ENCODE peak calls at places on chromosomes 7 and 10, in five cellular contexts. One of them, this sample, is unnamed.

GRCh38 chr7:2941201-2941859 is 97.2 kb upstream of the GNA12 start:
- DNase-seq in foreskin keratinocyte: no peak
- DNase-seq in A549: no peak
- DNase-seq in adrenal gland: no peak
- DNase-seq in prostate gland: no peak
- DNase-seq in this sample: no peak

GRCh38 chr10:4174197-4174596 is 389.2 kb upstream of the KLF6 start:
- DNase-seq in foreskin keratinocyte: no peak
- DNase-seq in A549: peak; percentile 43
- DNase-seq in adrenal gland: no peak
- DNase-seq in prostate gland: no peak
- DNase-seq in this sample: no peak

GRCh38 chr7:30910369-30911073 is 1.1 kb upstream of the AQP1 start:
- DNase-seq in foreskin keratinocyte: no peak
- DNase-seq in A549: no peak
- DNase-seq in adrenal gland: no peak
- DNase-seq in prostate gland: no peak
- DNase-seq in this sample: no peak

GRCh38 chr7:56291-56913 is 136.0 kb upstream of the FAM20C start:
- DNase-seq in foreskin keratinocyte: no peak
- DNase-seq in A549: no peak
- DNase-seq in adrenal gland: no peak
- DNase-seq in prostate gland: no peak
- DNase-seq in this sample: no peak

GRCh38 chr10:510415-510881 is 179.0 kb downstream of the DIP2C start:
- DNase-seq in foreskin keratinocyte: no peak
- DNase-seq in A549: no peak
- DNase-seq in adrenal gland: no peak
- DNase-seq in prostate gland: peak; percentile 75
- DNase-seq in this sample: no peak

GRCh38 chr10:125707852-125708468 is 11.5 kb upstream of the EDRF1 start:
- DNase-seq in foreskin keratinocyte: peak; percentile 22
- DNase-seq in A549: peak; percentile 50
- DNase-seq in adrenal gland: no peak
- DNase-seq in prostate gland: no peak
- DNase-seq in this sample: no peak

GRCh38 chr10:96511044-96511945 is 2.4 kb downstream of the TLL2 start:
- DNase-seq in foreskin keratinocyte: peak; percentile 32
- DNase-seq in A549: peak; percentile 61
- DNase-seq in adrenal gland: peak; percentile 44
- DNase-seq in prostate gland: peak; percentile 36
- DNase-seq in this sample: peak; percentile 86

GRCh38 chr10:63520463-63521388 is 475 bp upstream of the REEP3 start:
- DNase-seq in foreskin keratinocyte: peak; percentile 72
- DNase-seq in A549: peak; percentile 81
- DNase-seq in adrenal gland: peak; percentile 70
- DNase-seq in prostate gland: peak; percentile 57
- DNase-seq in this sample: no peak

GRCh38 chr7:150849204-150849775 is 3.0 kb upstream of the AOC1 start:
- DNase-seq in foreskin keratinocyte: no peak
- DNase-seq in A549: no peak
- DNase-seq in adrenal gland: no peak
- DNase-seq in prostate gland: no peak
- DNase-seq in this sample: peak; percentile 77

GRCh38 chr10:92575961-92576360 is 2.1 kb upstream of the IDE start:
- DNase-seq in foreskin keratinocyte: peak; percentile 74
- DNase-seq in A549: peak; percentile 34
- DNase-seq in adrenal gland: no peak
- DNase-seq in prostate gland: no peak
- DNase-seq in this sample: no peak

GRCh38 chr7:130191791-130192190 is 13.4 kb downstream of the TMEM209 start:
- DNase-seq in foreskin keratinocyte: no peak
- DNase-seq in A549: no peak
- DNase-seq in adrenal gland: no peak
- DNase-seq in prostate gland: no peak
- DNase-seq in this sample: no peak

GRCh38 chr7:106278695-106279094 is 6.1 kb downstream of the NAMPT start:
- DNase-seq in foreskin keratinocyte: no peak
- DNase-seq in A549: no peak
- DNase-seq in adrenal gland: no peak
- DNase-seq in prostate gland: no peak
- DNase-seq in this sample: no peak

GRCh38 chr7:146146866-146147265 is 30.3 kb downstream of the CNTNAP2 start:
- DNase-seq in foreskin keratinocyte: no peak
- DNase-seq in A549: no peak
- DNase-seq in adrenal gland: no peak
- DNase-seq in prostate gland: no peak
- DNase-seq in this sample: no peak

GRCh38 chr7:150897502-150898474 is 45.5 kb downstream of the AOC1 start:
- DNase-seq in foreskin keratinocyte: no peak
- DNase-seq in A549: no peak
- DNase-seq in adrenal gland: no peak
- DNase-seq in prostate gland: no peak
- DNase-seq in this sample: peak; percentile 26

GRCh38 chr7:80830584-80831319 is 88.1 kb downstream of the SEMA3C start:
- DNase-seq in foreskin keratinocyte: peak; percentile 54
- DNase-seq in A549: peak; percentile 51
- DNase-seq in adrenal gland: no peak
- DNase-seq in prostate gland: no peak
- DNase-seq in this sample: no peak

GRCh38 chr10:120014031-120014430 is 121.5 kb downstream of the SEC23IP start:
- DNase-seq in foreskin keratinocyte: no peak
- DNase-seq in A549: no peak
- DNase-seq in adrenal gland: no peak
- DNase-seq in prostate gland: no peak
- DNase-seq in this sample: no peak

GRCh38 chr10:59463909-59464308 is 101.6 kb upstream of the FAM13C start:
- DNase-seq in foreskin keratinocyte: no peak
- DNase-seq in A549: no peak
- DNase-seq in adrenal gland: no peak
- DNase-seq in prostate gland: no peak
- DNase-seq in this sample: no peak

GRCh38 chr7:17598846-17599245 is 300.4 kb downstream of the AHR start:
- DNase-seq in foreskin keratinocyte: peak; percentile 77
- DNase-seq in A549: no peak
- DNase-seq in adrenal gland: no peak
- DNase-seq in prostate gland: no peak
- DNase-seq in this sample: no peak

GRCh38 chr10:99619090-99619800 is 994 bp downstream of the SLC25A28 start:
- DNase-seq in foreskin keratinocyte: no peak
- DNase-seq in A549: no peak
- DNase-seq in adrenal gland: no peak
- DNase-seq in prostate gland: no peak
- DNase-seq in this sample: no peak

GRCh38 chr7:41656357-41656756 is 46.5 kb downstream of the INHBA start:
- DNase-seq in foreskin keratinocyte: no peak
- DNase-seq in A549: no peak
- DNase-seq in adrenal gland: no peak
- DNase-seq in prostate gland: no peak
- DNase-seq in this sample: no peak

GRCh38 chr10:52965938-52966401 is 193.4 kb upstream of the MBL2 start:
- DNase-seq in foreskin keratinocyte: no peak
- DNase-seq in A549: no peak
- DNase-seq in adrenal gland: no peak
- DNase-seq in prostate gland: no peak
- DNase-seq in this sample: no peak

GRCh38 chr10:42926831-42927230 is 144.2 kb downstream of the BMS1 start:
- DNase-seq in foreskin keratinocyte: no peak
- DNase-seq in A549: no peak
- DNase-seq in adrenal gland: peak; percentile 31
- DNase-seq in prostate gland: no peak
- DNase-seq in this sample: peak; percentile 78

GRCh38 chr10:48945441-48946143 is 6.0 kb upstream of the LRRC18 start:
- DNase-seq in foreskin keratinocyte: no peak
- DNase-seq in A549: no peak
- DNase-seq in adrenal gland: no peak
- DNase-seq in prostate gland: no peak
- DNase-seq in this sample: no peak

GRCh38 chr10:49524496-49524895 is 14.4 kb downstream of the ERCC6 start:
- DNase-seq in foreskin keratinocyte: no peak
- DNase-seq in A549: no peak
- DNase-seq in adrenal gland: no peak
- DNase-seq in prostate gland: no peak
- DNase-seq in this sample: no peak

GRCh38 chr7:74272305-74273038 is 16.7 kb upstream of the CLIP2 start:
- DNase-seq in foreskin keratinocyte: no peak
- DNase-seq in A549: peak; percentile 54
- DNase-seq in adrenal gland: peak; percentile 79
- DNase-seq in prostate gland: no peak
- DNase-seq in this sample: peak; percentile 93

GRCh38 chr10:112956631-112957350 is 6.7 kb downstream of the TCF7L2 start:
- DNase-seq in foreskin keratinocyte: no peak
- DNase-seq in A549: no peak
- DNase-seq in adrenal gland: no peak
- DNase-seq in prostate gland: peak; percentile 10
- DNase-seq in this sample: no peak

GRCh38 chr7:138875794-138876193 is 77.8 kb upstream of the ATP6V0A4 start:
- DNase-seq in foreskin keratinocyte: peak; percentile 90
- DNase-seq in A549: no peak
- DNase-seq in adrenal gland: no peak
- DNase-seq in prostate gland: no peak
- DNase-seq in this sample: no peak

GRCh38 chr7:13540429-13540828 is 449.0 kb downstream of the ETV1 start:
- DNase-seq in foreskin keratinocyte: no peak
- DNase-seq in A549: no peak
- DNase-seq in adrenal gland: no peak
- DNase-seq in prostate gland: no peak
- DNase-seq in this sample: no peak

GRCh38 chr10:115624448-115624847 is 531.3 kb downstream of the ATRNL1 start:
- DNase-seq in foreskin keratinocyte: no peak
- DNase-seq in A549: no peak
- DNase-seq in adrenal gland: no peak
- DNase-seq in prostate gland: no peak
- DNase-seq in this sample: no peak

GRCh38 chr7:126778101-126778500 is 474.6 kb downstream of the GRM8 start:
- DNase-seq in foreskin keratinocyte: no peak
- DNase-seq in A549: no peak
- DNase-seq in adrenal gland: no peak
- DNase-seq in prostate gland: no peak
- DNase-seq in this sample: no peak

GRCh38 chr7:29609162-29610030 is 45.8 kb downstream of the PRR15 start:
- DNase-seq in foreskin keratinocyte: peak; percentile 62
- DNase-seq in A549: peak; percentile 77
- DNase-seq in adrenal gland: no peak
- DNase-seq in prostate gland: no peak
- DNase-seq in this sample: peak; percentile 53

GRCh38 chr7:124364283-124364682 is 331.4 kb upstream of the TMEM229A start:
- DNase-seq in foreskin keratinocyte: no peak
- DNase-seq in A549: no peak
- DNase-seq in adrenal gland: no peak
- DNase-seq in prostate gland: no peak
- DNase-seq in this sample: no peak

GRCh38 chr7:121366852-121367431 is 29.2 kb downstream of the FAM3C start:
- DNase-seq in foreskin keratinocyte: no peak
- DNase-seq in A549: peak; percentile 34
- DNase-seq in adrenal gland: peak; percentile 30
- DNase-seq in prostate gland: no peak
- DNase-seq in this sample: no peak

GRCh38 chr10:79392020-79392398 is 44.7 kb downstream of the PPIF start:
- DNase-seq in foreskin keratinocyte: no peak
- DNase-seq in A549: no peak
- DNase-seq in adrenal gland: no peak
- DNase-seq in prostate gland: no peak
- DNase-seq in this sample: no peak

GRCh38 chr7:36564500-36564899 is 159.8 kb downstream of the AOAH start:
- DNase-seq in foreskin keratinocyte: no peak
- DNase-seq in A549: no peak
- DNase-seq in adrenal gland: no peak
- DNase-seq in prostate gland: no peak
- DNase-seq in this sample: no peak

GRCh38 chr7:132004528-132004927 is 448.1 kb upstream of the PODXL start:
- DNase-seq in foreskin keratinocyte: no peak
- DNase-seq in A549: peak; percentile 9
- DNase-seq in adrenal gland: no peak
- DNase-seq in prostate gland: peak; percentile 21
- DNase-seq in this sample: no peak
- TF ChIP-seq CTCF in foreskin keratinocyte: peak; percentile 51
- TF ChIP-seq CTCF in A549: no peak
- TF ChIP-seq CTCF in adrenal gland: no peak
- TF ChIP-seq CTCF in prostate gland: peak; percentile 34
- TF ChIP-seq CTCF in this sample: peak; percentile 42

GRCh38 chr7:114087674-114088539 is 169.1 kb upstream of the PPP1R3A start:
- DNase-seq in foreskin keratinocyte: no peak
- DNase-seq in A549: no peak
- DNase-seq in adrenal gland: peak; percentile 28
- DNase-seq in prostate gland: peak; percentile 16
- DNase-seq in this sample: no peak
- TF ChIP-seq CTCF in foreskin keratinocyte: no peak
- TF ChIP-seq CTCF in A549: no peak
- TF ChIP-seq CTCF in adrenal gland: no peak
- TF ChIP-seq CTCF in prostate gland: no peak
- TF ChIP-seq CTCF in this sample: no peak

DNA sequence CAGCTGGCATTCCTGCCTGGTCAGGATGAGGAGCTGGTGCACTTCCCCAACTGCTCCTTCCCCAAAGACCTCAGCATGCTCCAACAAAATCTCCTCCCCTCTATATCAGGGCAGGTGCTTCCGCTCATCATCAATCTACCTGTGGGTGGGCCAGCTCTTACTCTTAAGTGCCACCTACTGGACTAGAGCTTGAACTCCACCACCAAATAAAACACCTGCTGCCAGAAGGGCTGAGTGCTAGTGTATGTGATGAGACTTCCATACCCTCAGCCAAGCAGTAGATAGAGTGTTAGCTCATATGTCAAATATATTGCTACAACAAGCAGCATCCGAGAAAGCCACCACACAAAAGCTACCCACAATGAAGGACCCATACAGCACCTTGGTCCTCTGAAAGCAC is 264.3 kb downstream of the RNLS start:
- DNase-seq in foreskin keratinocyte: no peak
- DNase-seq in A549: peak; percentile 39
- DNase-seq in adrenal gland: no peak
- DNase-seq in prostate gland: no peak
- DNase-seq in this sample: no peak
- TF ChIP-seq CTCF in foreskin keratinocyte: peak; percentile 55
- TF ChIP-seq CTCF in A549: no peak
- TF ChIP-seq CTCF in adrenal gland: no peak
- TF ChIP-seq CTCF in prostate gland: no peak
- TF ChIP-seq CTCF in this sample: no peak

DNA sequence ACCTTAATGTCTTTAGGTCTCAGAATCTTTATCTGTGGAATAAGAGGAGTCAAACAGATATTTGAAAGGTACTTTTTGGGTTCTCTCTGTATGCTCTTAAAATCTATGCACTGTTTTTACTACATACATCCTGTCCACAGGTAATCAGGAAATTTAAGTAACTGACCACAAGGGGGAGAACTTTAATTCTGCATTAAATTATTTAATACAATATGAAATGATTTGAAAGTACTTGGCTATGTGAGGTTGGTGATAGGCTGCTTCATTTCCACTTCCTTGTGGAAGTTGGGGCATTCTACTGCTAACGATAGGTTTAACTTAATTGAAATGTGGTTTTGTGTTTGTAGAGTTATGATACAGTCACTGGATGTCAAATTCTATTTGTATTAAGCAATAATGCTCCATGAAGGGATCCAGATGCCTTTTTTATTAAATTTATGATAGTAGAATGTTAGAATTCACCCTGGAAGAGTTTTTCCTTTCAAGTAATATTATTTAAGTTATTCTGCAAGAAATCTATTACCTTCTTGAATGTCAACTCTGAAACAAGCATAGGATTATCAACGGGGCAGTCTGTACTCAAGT is 6.0 kb downstream of the TEX47 start:
- DNase-seq in foreskin keratinocyte: no peak
- DNase-seq in A549: peak; percentile 27
- DNase-seq in adrenal gland: no peak
- DNase-seq in prostate gland: no peak
- DNase-seq in this sample: no peak
- TF ChIP-seq CTCF in foreskin keratinocyte: peak; percentile 63
- TF ChIP-seq CTCF in A549: peak; percentile 56
- TF ChIP-seq CTCF in adrenal gland: peak; percentile 36
- TF ChIP-seq CTCF in prostate gland: peak; percentile 32
- TF ChIP-seq CTCF in this sample: peak; percentile 38